ENCODE peak calls at places on chromosomes 5 and 9, in ten cellular contexts. F is stimulated activated CD4-positive, alpha-beta T cell treated with anti-CD3 and anti-CD28 coated beads, Interleukin-12 subunit alpha, Interleukin-12 subunit beta, amount 100 ng/mL, for 48 hours; C is NCI-H2029 treated with DMSO at 0.1 percent for 48 hours; E is retinal pigment epithelial cell; N is ovary; I is stimulated activated naive B cell treated with anti-CD40 and anti-IgM and Interleukin-4, amounts not matched to agents 10 μg/mL and 1 μg/mL and 100 μg/mL, for 72 hours; V is HEK293T; M is WERI-Rb-1; G is activated CD4-positive, alpha-beta T cell treated with anti-CD3 and anti-CD28 coated beads, Interleukin-2, amount 50 U/mL, for 1 hour; A is MV-4-11. R is an unnamed sample.

GRCh38 chr5:112862085-112862484 is 998 bp downstream of the SRP19 start:
- DNase-seq in F (no peak), C (no peak), E (no peak), N (no peak), I (no peak), V (peak; percentile 29), M (no peak), G (no peak), A (no peak), R (no peak)

GRCh38 chr5:179237770-179238627 is 107.3 kb downstream of the ADAMTS2 start:
- DNase-seq in F (no peak), C (no peak), E (no peak), N (peak; percentile 10), I (no peak), V (no peak), M (no peak), G (no peak), A (no peak), R (no peak)

GRCh38 chr5:120789918-120790714 is 326.0 kb downstream of the PRR16 start:
- DNase-seq in F (no peak), C (no peak), E (no peak), N (no peak), I (no peak), V (no peak), M (no peak), G (no peak), A (no peak), R (peak; percentile 20)

GRCh38 chr5:179781846-179782245 is 11.9 kb upstream of the LTC4S start:
- DNase-seq in F (no peak), C (no peak), E (no peak), N (no peak), I (no peak), V (no peak), M (no peak), G (no peak), A (no peak), R (no peak)

GRCh38 chr9:32705059-32705458 is 69.6 kb upstream of the TAF1L start:
- DNase-seq in F (no peak), C (no peak), E (no peak), N (no peak), I (no peak), V (no peak), M (no peak), G (no peak), A (no peak), R (no peak)

GRCh38 chr5:132381614-132382013 is 12.1 kb downstream of the SLC22A5 start:
- DNase-seq in F (no peak), C (no peak), E (no peak), N (no peak), I (no peak), V (no peak), M (no peak), G (no peak), A (no peak), R (no peak)

GRCh38 chr9:33921967-33922895 is 105.3 kb downstream of the UBE2R2 start:
- DNase-seq in F (no peak), C (no peak), E (no peak), N (no peak), I (no peak), V (peak; percentile 67), M (peak; percentile 70), G (peak; percentile 7), A (no peak), R (peak; percentile 43)

GRCh38 chr9:4116091-4116581 is 183.7 kb downstream of the GLIS3 start:
- DNase-seq in F (no peak), C (no peak), E (no peak), N (no peak), I (no peak), V (no peak), M (no peak), G (no peak), A (no peak), R (no peak)

GRCh38 chr5:154476343-154477213 is 1.4 kb downstream of the HAND1 start:
- DNase-seq in F (no peak), C (no peak), E (no peak), N (no peak), I (no peak), V (no peak), M (no peak), G (no peak), A (no peak), R (no peak)

GRCh38 chr5:159825551-159826051 is 90.7 kb upstream of the ADRA1B start:
- DNase-seq in F (no peak), C (peak; percentile 63), E (no peak), N (peak; percentile 37), I (no peak), V (no peak), M (no peak), G (no peak), A (no peak), R (no peak)